ENCODE peak calls at places on chromosomes 5 and 9, in five cellular contexts. One of them, this sample, is unnamed.

GRCh38 chr9:121725008-121725795 is 73.8 kb downstream of the DAB2IP start:
- DNase-seq in hypothalamus: peak; percentile 67
- DNase-seq in occipital lobe: peak; percentile 84
- DNase-seq in kidney tubule cell: peak; percentile 64
- DNase-seq in activated naive CD4-positive, alpha-beta T cell: no peak
- DNase-seq in this sample: no peak

GRCh38 chr5:16013334-16014065 is 166.1 kb downstream of the MARCHF11 start:
- DNase-seq in hypothalamus: peak; percentile 6
- DNase-seq in occipital lobe: no peak
- DNase-seq in kidney tubule cell: peak; percentile 53
- DNase-seq in activated naive CD4-positive, alpha-beta T cell: no peak
- DNase-seq in this sample: no peak

GRCh38 chr9:4837768-4838546 is 45.2 kb downstream of the RCL1 start:
- DNase-seq in hypothalamus: no peak
- DNase-seq in occipital lobe: peak; percentile 45
- DNase-seq in kidney tubule cell: peak; percentile 53
- DNase-seq in activated naive CD4-positive, alpha-beta T cell: no peak
- DNase-seq in this sample: no peak

GRCh38 chr9:21324040-21324439 is 11.2 kb downstream of the KLHL9 start:
- DNase-seq in hypothalamus: no peak
- DNase-seq in occipital lobe: no peak
- DNase-seq in kidney tubule cell: no peak
- DNase-seq in activated naive CD4-positive, alpha-beta T cell: no peak
- DNase-seq in this sample: no peak

GRCh38 chr9:97958812-97959511 is 21.0 kb upstream of the HEMGN start:
- DNase-seq in hypothalamus: no peak
- DNase-seq in occipital lobe: no peak
- DNase-seq in kidney tubule cell: peak; percentile 8
- DNase-seq in activated naive CD4-positive, alpha-beta T cell: no peak
- DNase-seq in this sample: no peak

GRCh38 chr9:133604856-133605255 is 4.3 kb downstream of the FAM163B start:
- DNase-seq in hypothalamus: no peak
- DNase-seq in occipital lobe: no peak
- DNase-seq in kidney tubule cell: no peak
- DNase-seq in activated naive CD4-positive, alpha-beta T cell: no peak
- DNase-seq in this sample: no peak

GRCh38 chr5:158115468-158115867 is 256.5 kb upstream of the CLINT1 start:
- DNase-seq in hypothalamus: no peak
- DNase-seq in occipital lobe: no peak
- DNase-seq in kidney tubule cell: no peak
- DNase-seq in activated naive CD4-positive, alpha-beta T cell: no peak
- DNase-seq in this sample: no peak

GRCh38 chr5:78908173-78908901 is 76.8 kb downstream of the ARSB start:
- DNase-seq in hypothalamus: peak; percentile 59
- DNase-seq in occipital lobe: peak; percentile 34
- DNase-seq in kidney tubule cell: peak; percentile 13
- DNase-seq in activated naive CD4-positive, alpha-beta T cell: no peak
- DNase-seq in this sample: no peak

GRCh38 chr5:57825026-57825683 is 342.5 kb upstream of the ACTBL2 start:
- DNase-seq in hypothalamus: no peak
- DNase-seq in occipital lobe: no peak
- DNase-seq in kidney tubule cell: peak; percentile 100
- DNase-seq in activated naive CD4-positive, alpha-beta T cell: no peak
- DNase-seq in this sample: no peak

GRCh38 chr9:134676886-134677285 is 35.3 kb downstream of the COL5A1 start:
- DNase-seq in hypothalamus: no peak
- DNase-seq in occipital lobe: no peak
- DNase-seq in kidney tubule cell: no peak
- DNase-seq in activated naive CD4-positive, alpha-beta T cell: no peak
- DNase-seq in this sample: no peak

GRCh38 chr5:65924366-65925093 is 1.8 kb upstream of the ERBIN start:
- DNase-seq in hypothalamus: no peak
- DNase-seq in occipital lobe: no peak
- DNase-seq in kidney tubule cell: peak; percentile 77
- DNase-seq in activated naive CD4-positive, alpha-beta T cell: no peak
- DNase-seq in this sample: no peak

GRCh38 chr9:133735415-133735775 is 2.8 kb downstream of the SARDH start:
- DNase-seq in hypothalamus: no peak
- DNase-seq in occipital lobe: no peak
- DNase-seq in kidney tubule cell: no peak
- DNase-seq in activated naive CD4-positive, alpha-beta T cell: no peak
- DNase-seq in this sample: no peak

GRCh38 chr5:8399471-8399870 is 530.5 kb downstream of the MTRR start:
- DNase-seq in hypothalamus: no peak
- DNase-seq in occipital lobe: no peak
- DNase-seq in kidney tubule cell: no peak
- DNase-seq in activated naive CD4-positive, alpha-beta T cell: no peak
- DNase-seq in this sample: no peak

GRCh38 chr9:20729545-20729944 is 45.5 kb downstream of the FOCAD start:
- DNase-seq in hypothalamus: no peak
- DNase-seq in occipital lobe: no peak
- DNase-seq in kidney tubule cell: peak; percentile 16
- DNase-seq in activated naive CD4-positive, alpha-beta T cell: no peak
- DNase-seq in this sample: no peak

GRCh38 chr9:131999692-132000551 is 79.7 kb downstream of the MED27 start:
- DNase-seq in hypothalamus: no peak
- DNase-seq in occipital lobe: no peak
- DNase-seq in kidney tubule cell: peak; percentile 86
- DNase-seq in activated naive CD4-positive, alpha-beta T cell: no peak
- DNase-seq in this sample: no peak

GRCh38 chr5:87411586-87412416 is 929 bp downstream of the CCNH start:
- DNase-seq in hypothalamus: peak; percentile 28
- DNase-seq in occipital lobe: peak; percentile 9
- DNase-seq in kidney tubule cell: peak; percentile 55
- DNase-seq in activated naive CD4-positive, alpha-beta T cell: no peak
- DNase-seq in this sample: no peak

GRCh38 chr9:31700252-31701045 is 684.0 kb upstream of the ACO1 start:
- DNase-seq in hypothalamus: no peak
- DNase-seq in occipital lobe: no peak
- DNase-seq in kidney tubule cell: peak; percentile 49
- DNase-seq in activated naive CD4-positive, alpha-beta T cell: no peak
- DNase-seq in this sample: no peak

GRCh38 chr5:88368201-88368600 is 99.6 kb upstream of the TMEM161B start:
- DNase-seq in hypothalamus: no peak
- DNase-seq in occipital lobe: no peak
- DNase-seq in kidney tubule cell: peak; percentile 34
- DNase-seq in activated naive CD4-positive, alpha-beta T cell: no peak
- DNase-seq in this sample: no peak

GRCh38 chr9:127927457-127928231 is 2.9 kb downstream of the PIP5KL1 start:
- DNase-seq in hypothalamus: no peak
- DNase-seq in occipital lobe: no peak
- DNase-seq in kidney tubule cell: peak; percentile 51
- DNase-seq in activated naive CD4-positive, alpha-beta T cell: peak; percentile 27
- DNase-seq in this sample: no peak